ENCODE peak calls at places on chromosomes 6 and 20, in five cellular contexts. A is stomach, R is RWPE1, C is cardiac muscle cell, P is suprapubic skin. J is an unnamed sample.

GRCh38 chr6:2447318-2447717 is 201.9 kb upstream of the GMDS start:
- DNase-seq in A (no peak), P (no peak), R (no peak), C (no peak), J (no peak)

GRCh38 chr6:11174245-11174616 is 58.2 kb downstream of the NEDD9 start:
- DNase-seq in R (no peak), P (no peak), A (no peak), C (no peak), J (peak; percentile 26)

GRCh38 chr6:38651121-38651784 is 11.5 kb upstream of the BTBD9 start:
- DNase-seq in R (no peak), C (no peak), P (no peak), A (no peak), J (no peak)

GRCh38 chr6:73803562-73804221 is 107.7 kb downstream of the CD109 start:
- DNase-seq in R (peak; percentile 20), C (peak; percentile 91), P (no peak), A (no peak), J (no peak)

GRCh38 chr6:63188828-63189227 is 22.4 kb upstream of the FKBP1C start:
- DNase-seq in A (no peak), C (no peak), P (no peak), R (no peak), J (no peak)

GRCh38 chr20:64222273-64222672 is 33.3 kb upstream of the PCMTD2 start:
- DNase-seq in R (peak; percentile 73), A (peak; percentile 26), C (no peak), P (no peak), J (no peak)

GRCh38 chr6:13488015-13488895 is 855 bp upstream of the GFOD1 start:
- DNase-seq in R (peak; percentile 25), P (no peak), A (peak; percentile 47), C (peak; percentile 72), J (no peak)

GRCh38 chr6:157690441-157691210 is 132.4 kb upstream of the SNX9 start:
- DNase-seq in C (no peak), P (no peak), A (no peak), R (no peak), J (no peak)

GRCh38 chr6:38836585-38836984 is 121.5 kb downstream of the DNAH8 start:
- DNase-seq in P (no peak), C (no peak), R (no peak), A (no peak), J (no peak)

GRCh38 chr20:61345656-61346055 is 93.6 kb downstream of the CDH4 start:
- DNase-seq in A (no peak), P (no peak), R (no peak), C (no peak), J (no peak)

GRCh38 chr20:34834459-34834893 is 9.0 kb upstream of the NCOA6 start:
- DNase-seq in P (no peak), C (peak; percentile 55), R (peak; percentile 64), A (no peak), J (no peak)

GRCh38 chr6:147395158-147395557 is 113.3 kb upstream of the SAMD5 start:
- DNase-seq in P (no peak), A (no peak), C (peak; percentile 26), R (no peak), J (no peak)

GRCh38 chr6:15996030-15996429 is 132.9 kb upstream of the MYLIP start:
- DNase-seq in A (no peak), R (no peak), C (peak; percentile 47), P (no peak), J (no peak)

GRCh38 chr6:3268680-3269079 is 9.9 kb downstream of the PSMG4 start:
- DNase-seq in R (no peak), P (no peak), A (no peak), C (no peak), J (no peak)

GRCh38 chr6:121443953-121444590 is 8.6 kb downstream of the GJA1 start:
- DNase-seq in C (peak; percentile 36), P (no peak), R (no peak), A (no peak), J (no peak)

GRCh38 chr6:139355172-139355571 is 19.3 kb downstream of the CITED2 start:
- DNase-seq in R (no peak), A (no peak), C (no peak), P (no peak), J (no peak)

GRCh38 chr6:89792881-89793280 is 26.7 kb downstream of the MDN1 start:
- DNase-seq in A (no peak), P (no peak), C (peak; percentile 38), R (peak; percentile 8), J (no peak)

GRCh38 chr20:47879771-47880170 is 94.5 kb upstream of the SULF2 start:
- DNase-seq in A (no peak), P (no peak), C (no peak), R (no peak), J (no peak)

GRCh38 chr20:54981181-54981580 is 505.8 kb downstream of the DOK5 start:
- DNase-seq in R (no peak), C (no peak), P (no peak), A (no peak), J (no peak)

GRCh38 chr6:56282391-56282790 is 35.0 kb upstream of the COL21A1 start:
- DNase-seq in R (no peak), A (no peak), P (no peak), C (no peak), J (no peak)

GRCh38 chr6:88870728-88871330 is 92.6 kb downstream of the RNGTT start:
- DNase-seq in R (peak; percentile 34), P (no peak), A (no peak), C (peak; percentile 79), J (no peak)

GRCh38 chr6:157823523-157824370 is 701 bp downstream of the SNX9 start:
- DNase-seq in A (peak; percentile 65), C (peak; percentile 72), P (peak; percentile 83), R (peak; percentile 49), J (no peak)

GRCh38 chr6:167766986-167767714 is 59.6 kb upstream of the AFDN start:
- DNase-seq in A (no peak), R (no peak), C (no peak), P (peak; percentile 71), J (no peak)

GRCh38 chr6:41073203-41073967 is 611 bp downstream of the NFYA start:
- DNase-seq in C (peak; percentile 88), R (peak; percentile 81), A (peak; percentile 93), P (peak; percentile 92), J (peak; percentile 87)

GRCh38 chr6:136350914-136351313 is 61.3 kb upstream of the BCLAF1 start:
- DNase-seq in R (no peak), P (no peak), A (no peak), C (no peak), J (no peak)

GRCh38 chr20:667351-668034 is 8.1 kb downstream of the SCRT2 start:
- DNase-seq in C (peak; percentile 46), P (no peak), R (peak; percentile 47), A (peak; percentile 68), J (peak; percentile 52)

GRCh38 chr6:121858976-121859375 is 423.5 kb downstream of the GJA1 start:
- DNase-seq in P (no peak), C (no peak), A (no peak), R (no peak), J (no peak)

GRCh38 chr6:130324657-130325056 is 41.2 kb upstream of the TMEM200A start:
- DNase-seq in P (no peak), A (no peak), R (no peak), C (peak; percentile 57), J (no peak)

GRCh38 chr6:5003604-5004372 is at the start of gene RPP40:
- DNase-seq in A (peak; percentile 97), R (peak; percentile 94), P (peak; percentile 98), C (peak; percentile 99), J (peak; percentile 98)

GRCh38 chr6:5011346-5011745 is 7.5 kb upstream of the RPP40 start:
- DNase-seq in C (no peak), R (no peak), P (no peak), A (no peak), J (no peak)

GRCh38 chr6:5004373-5005037 is 668 bp upstream of the RPP40 start:
- DNase-seq in P (no peak), R (no peak), A (no peak), C (no peak), J (no peak)

GRCh38 chr6:5006182-5006581 is 2.3 kb upstream of the RPP40 start:
- DNase-seq in C (peak; percentile 10), R (no peak), P (no peak), A (no peak), J (peak; percentile 24)

GRCh38 chr6:5007531-5007930 is 3.7 kb upstream of the RPP40 start:
- DNase-seq in P (no peak), R (no peak), A (no peak), C (no peak), J (peak; percentile 18)
- H3K27ac ChIP-seq in P (no peak overlapping the region), R (no peak overlapping the region), A (no peak overlapping the region), C (no peak overlapping the region), J (no peak overlapping the region)

GRCh38 chr20:18258126-18258860 is 30.0 kb upstream of the ZNF133 start:
- DNase-seq in R (no peak), P (no peak), C (no peak), A (no peak), J (no peak)
- TF ChIP-seq CTCF in R (no peak), P (no peak), C (no peak), A (no peak), J (no peak)

DNA sequence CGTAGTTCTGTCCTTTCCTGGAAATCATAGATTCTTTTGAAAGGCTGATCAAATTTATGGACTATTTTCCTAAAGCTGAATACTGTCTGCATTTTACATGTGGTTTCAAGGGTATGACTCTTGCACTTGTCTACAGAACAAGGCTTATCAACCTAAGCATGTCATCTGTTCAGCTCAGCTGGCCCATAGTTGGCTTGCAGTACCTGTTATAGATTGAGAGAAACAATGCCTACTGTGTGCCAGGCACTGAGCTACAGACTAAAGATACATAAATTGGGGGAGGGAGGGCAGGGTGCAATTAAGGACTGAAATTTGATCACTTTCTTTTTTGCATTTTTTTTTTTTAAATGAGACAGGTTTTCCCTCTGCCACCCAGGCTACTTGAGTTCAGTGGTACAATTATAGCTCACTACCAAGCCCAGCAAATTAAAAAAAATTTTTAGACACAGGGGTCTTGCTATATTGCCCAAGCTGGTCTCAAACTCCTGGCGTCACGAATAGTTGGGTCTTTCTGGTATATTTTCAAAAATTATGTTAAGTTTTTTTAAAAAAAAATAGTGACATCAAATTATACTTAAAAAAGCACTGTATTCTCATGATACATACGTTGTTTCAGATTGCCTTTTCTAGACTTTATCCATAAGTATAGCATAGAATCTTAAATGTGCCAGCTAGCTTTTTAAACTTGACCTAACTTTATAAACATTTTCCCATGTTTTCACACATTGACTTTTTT is 52.2 kb downstream of the RREB1 start:
- DNase-seq in A (no peak), C (no peak), R (no peak), P (no peak), J (no peak)
- H3K27ac ChIP-seq in A (no peak overlapping the region), C (peak overlapping the region; percentile 6), R (peak overlapping the region; percentile 38), P (no peak overlapping the region), J (no peak overlapping the region)

DNA sequence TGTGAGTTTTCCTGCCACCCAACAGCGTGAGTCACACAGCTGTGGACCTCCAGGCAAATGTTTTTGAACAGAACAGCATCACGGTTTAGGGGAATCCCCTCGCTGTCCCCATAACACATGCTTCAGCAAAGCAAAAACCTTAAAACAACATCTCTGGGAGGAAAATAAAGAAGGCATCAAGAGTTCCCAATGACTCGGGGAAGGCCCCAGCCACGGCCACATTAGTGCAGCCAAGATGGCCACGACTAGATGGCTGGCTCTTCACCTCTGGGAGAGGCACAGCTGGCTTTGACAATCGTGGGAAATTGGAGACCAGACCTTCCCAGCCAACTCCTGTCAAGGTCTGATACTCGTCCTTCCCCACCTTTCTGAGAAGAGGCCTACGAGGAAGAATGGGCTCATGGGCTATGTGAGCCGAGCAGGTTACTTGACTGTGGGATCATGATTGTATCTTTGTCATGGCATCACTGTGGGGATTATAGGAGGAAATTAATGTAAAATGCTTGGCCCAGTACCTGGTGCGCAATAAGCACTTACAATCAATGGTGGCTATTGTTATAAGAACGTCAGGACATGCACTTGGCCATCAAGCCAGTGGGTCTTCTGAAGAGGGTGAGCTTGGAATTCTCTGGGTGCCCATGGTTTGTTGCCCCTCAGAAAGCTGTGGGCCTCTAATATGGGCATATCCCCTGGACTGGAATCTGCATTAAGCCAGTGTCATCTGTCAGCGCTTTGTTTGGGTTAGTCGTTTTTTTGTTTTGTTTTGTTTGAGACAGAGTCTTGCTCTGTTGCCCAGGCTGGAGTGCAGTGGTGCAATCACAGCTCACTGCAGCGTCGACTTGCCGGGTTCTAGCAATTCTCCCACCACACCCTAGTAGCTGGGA is 43.6 kb downstream of the FGD2 start:
- DNase-seq in A (peak; percentile 45), R (peak; percentile 87), C (peak; percentile 90), P (no peak), J (no peak)
- TF ChIP-seq CTCF in A (no peak), R (no peak), C (no peak), P (no peak), J (no peak)

J was measured in lung.